ENCODE peak calls at places on chromosomes 16 and 17, in five cellular contexts. M is tibial artery, B is lung, Q is heart right ventricle, L is GM23338. H is an unnamed sample. For H3K36me3, the result is how much of the 10 kb centered on the place peaks cover.

GRCh38 chr17:8503368-8503767 is 67.7 kb downstream of the NDEL1 start:
- DNase-seq in M (peak), B (no peak), Q (no peak), L (no peak), H (no peak)

GRCh38 chr17:79457889-79458288 is 153.0 kb downstream of the RBFOX3 start:
- DNase-seq in M (no peak), B (no peak), Q (no peak), L (no peak), H (no peak)

GRCh38 chr16:8931864-8932263 is 31.8 kb downstream of the USP7 start:
- DNase-seq in M (peak), B (no peak), Q (peak), L (peak), H (peak)

GRCh38 chr17:75088465-75088895 is 726 bp downstream of the SLC16A5 start:
- DNase-seq in M (no peak), B (no peak), Q (no peak), L (no peak), H (no peak)

GRCh38 chr16:68190745-68191510 is 45.0 kb downstream of the ESRP2 start:
- DNase-seq in M (no peak), B (no peak), Q (no peak), L (no peak), H (no peak)

GRCh38 chr17:74873874-74874614 is 1.2 kb upstream of the FDXR start:
- DNase-seq in M (no peak), B (no peak), Q (no peak), L (no peak), H (no peak)

GRCh38 chr17:78517421-78517820 is 59.8 kb downstream of the DNAH17 start:
- DNase-seq in M (no peak), B (no peak), Q (no peak), L (no peak), H (no peak)

GRCh38 chr16:82971126-82971525 is 344.4 kb downstream of the CDH13 start:
- DNase-seq in M (no peak), B (no peak), Q (no peak), L (no peak), H (no peak)

GRCh38 chr17:17350491-17351355 is 47.5 kb downstream of the NT5M start:
- DNase-seq in M (no peak), B (no peak), Q (no peak), L (peak), H (peak)

GRCh38 chr16:85412911-85413520 is 200.1 kb upstream of the GSE1 start:
- DNase-seq in M (no peak), B (no peak), Q (peak), L (no peak), H (no peak)

GRCh38 chr16:4682616-4683254 is 10.6 kb upstream of the NUDT16L1 start:
- DNase-seq in M (no peak), B (peak), Q (peak), L (peak), H (peak)

GRCh38 chr17:18381158-18381952 is 3.8 kb downstream of the EVPLL start:
- DNase-seq in M (no peak), B (no peak), Q (no peak), L (no peak), H (no peak)

GRCh38 chr17:73552300-73553088 is 91.8 kb downstream of the SDK2 start:
- DNase-seq in M (no peak), B (peak), Q (no peak), L (no peak), H (no peak)

GRCh38 chr17:45768000-45768399 is 16.1 kb upstream of the CRHR1 start:
- DNase-seq in M (no peak), B (no peak), Q (no peak), L (peak), H (no peak)

GRCh38 chr16:70638814-70639792 is 7.3 kb upstream of the IL34 start:
- DNase-seq in M (no peak), B (no peak), Q (no peak), L (no peak), H (peak)

GRCh38 chr17:65684631-65685030 is 123.2 kb upstream of the AXIN2 start:
- DNase-seq in M (no peak), B (no peak), Q (no peak), L (no peak), H (peak)

GRCh38 chr17:67639555-67639954 is 78.2 kb upstream of the NOL11 start:
- DNase-seq in M (no peak), B (no peak), Q (no peak), L (no peak), H (no peak)

DNA sequence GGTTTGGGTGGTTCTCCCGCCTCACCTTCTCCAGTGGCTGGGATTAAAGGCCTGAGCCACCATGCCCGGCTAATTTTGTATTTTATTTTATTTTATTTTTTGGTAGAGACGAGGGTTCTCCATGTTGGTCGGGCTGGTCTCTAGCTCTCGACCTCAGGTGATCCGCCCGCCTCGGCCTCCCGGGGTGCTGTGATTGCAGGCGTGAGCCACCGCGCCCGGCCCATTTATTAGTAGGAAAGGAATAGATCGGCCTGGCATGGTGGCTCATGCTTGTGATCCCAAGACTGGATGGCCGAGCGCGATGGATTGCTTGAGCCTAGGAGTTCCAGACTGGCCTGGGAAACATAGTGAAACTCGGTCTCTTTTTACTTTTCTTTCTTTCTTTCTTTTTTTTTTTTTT is 20.4 kb upstream of the RBL2 start:
- DNase-seq in M (no peak), B (no peak), Q (no peak), L (no peak), H (no peak)
- H3K4me3 ChIP-seq in M (no peak), B (no peak), Q (no peak), L (no peak), H (no peak)

GRCh38 chr16:52581530-52581929 is 34.6 kb upstream of the TOX3 start:
- DNase-seq in M (no peak), B (no peak), Q (no peak), L (peak), H (no peak)
- TF ChIP-seq CTCF in M (no peak), B (no peak), Q (no peak), L (peak), H (peak)

DNA sequence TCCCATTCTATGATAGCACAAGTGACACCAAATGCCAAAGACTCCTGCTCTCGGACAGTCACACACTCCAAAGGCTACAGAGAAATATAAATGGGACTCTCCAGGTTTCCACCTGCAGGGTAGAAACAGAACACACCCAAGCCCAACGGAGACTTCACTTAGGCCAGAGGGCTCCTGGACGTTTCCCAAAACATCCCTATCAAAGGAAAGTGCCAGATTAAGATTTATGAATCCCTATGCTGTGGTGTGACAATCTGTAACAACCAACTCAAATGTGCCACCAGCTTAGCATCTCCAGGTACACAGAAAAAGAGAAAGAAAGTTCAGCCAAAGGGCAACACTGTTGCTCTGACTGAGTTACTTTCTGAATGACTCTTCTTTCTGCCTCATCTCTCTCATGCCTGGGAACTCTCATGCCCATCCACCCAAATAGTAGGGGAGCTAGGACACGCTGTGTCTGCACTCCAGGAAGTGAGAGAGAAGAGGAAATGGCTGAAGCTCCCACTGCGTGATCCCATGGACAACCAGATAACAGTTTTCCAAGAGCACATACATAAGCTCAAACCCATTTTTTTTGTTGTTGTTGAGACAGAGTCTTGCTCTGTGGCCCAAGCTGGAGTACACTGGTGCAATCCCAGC is 49.7 kb downstream of the SMG6 start:
- DNase-seq in M (no peak), B (no peak), Q (no peak), L (no peak), H (no peak)
- H3K36me3 ChIP-seq in M (under half), B (under half), Q (under half), L (under half), H (under half)

DNA sequence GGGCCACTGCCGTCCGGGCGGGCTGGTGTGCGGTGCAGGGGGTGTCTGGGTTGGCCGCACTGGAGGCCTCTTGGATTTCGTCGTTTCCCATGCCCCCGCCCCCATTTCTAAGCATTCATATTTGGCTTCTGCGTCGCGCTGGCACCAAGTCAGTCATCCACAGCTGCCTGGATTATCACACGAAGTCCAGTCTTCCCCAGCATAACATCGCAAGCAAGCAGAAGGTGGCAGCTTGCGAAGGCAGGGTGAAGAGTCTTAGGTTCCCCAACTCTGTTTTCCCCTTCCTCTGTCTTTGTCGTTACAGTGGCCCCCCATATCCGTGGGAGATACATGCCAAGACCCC is 43.5 kb downstream of the ELAC2 start:
- DNase-seq in M (no peak), B (no peak), Q (no peak), L (no peak), H (no peak)
- H3K4me3 ChIP-seq in M (peak), B (no peak), Q (peak), L (peak), H (no peak)

GRCh38 chr17:82822281-82822680 is 17.5 kb downstream of the ZNF750 start:
- DNase-seq in M (no peak), B (no peak), Q (no peak), L (peak), H (no peak)

GRCh38 chr17:82820278-82821251 is 19.3 kb downstream of the ZNF750 start:
- DNase-seq in M (no peak), B (no peak), Q (no peak), L (peak), H (no peak)

GRCh38 chr17:82821554-82821953 is 18.3 kb downstream of the ZNF750 start:
- DNase-seq in M (no peak), B (no peak), Q (no peak), L (no peak), H (no peak)

GRCh38 chr17:82825540-82826124 is 14.2 kb downstream of the ZNF750 start:
- DNase-seq in M (no peak), B (no peak), Q (no peak), L (no peak), H (no peak)

DNA sequence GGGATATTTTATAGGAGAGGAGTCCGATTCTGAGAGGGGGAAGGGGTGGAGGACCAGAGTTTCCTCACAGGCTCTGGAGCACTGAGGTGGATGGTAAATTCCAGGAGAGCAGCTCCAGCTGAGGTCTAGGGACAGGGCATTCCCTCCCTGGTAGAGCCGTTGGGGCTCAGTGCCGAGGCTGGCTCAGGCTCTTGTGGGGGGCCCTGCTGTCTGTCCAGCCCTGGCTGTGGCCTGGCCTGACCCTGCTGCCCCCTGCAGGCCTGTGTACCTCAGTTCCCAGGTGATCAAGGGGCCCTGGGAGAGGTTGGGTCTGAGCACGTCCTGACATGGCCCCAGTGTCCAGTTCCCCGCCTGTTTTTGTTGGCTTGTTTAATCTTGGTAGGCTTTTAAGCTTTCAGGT is 16.8 kb downstream of the ZNF750 start:
- DNase-seq in M (no peak), B (no peak), Q (no peak), L (peak), H (no peak)
- TF ChIP-seq CTCF in M (no peak), B (no peak), Q (peak), L (peak), H (peak)

H was measured in bronchial epithelial cell.